ENCODE peak calls at places on chromosomes 7 and 10, in five cellular contexts. Z is GM06990, Q is heart right ventricle, R is WERI-Rb-1, A is activated B cell treated with CpG ODN at 0.5 μM for 24 hours. P is an unnamed sample.

GRCh38 chr7:11261470-11261869 is 287.8 kb downstream of the PHF14 start:
- DNase-seq in Z (no peak), Q (no peak), R (no peak), A (no peak), P (no peak)

GRCh38 chr7:151249034-151249731 is 689 bp upstream of the SMARCD3 start:
- DNase-seq in Z (no peak), Q (peak), R (peak), A (no peak), P (peak)

GRCh38 chr10:110455440-110455839 is 42.3 kb upstream of the DUSP5 start:
- DNase-seq in Z (no peak), Q (no peak), R (no peak), A (no peak), P (no peak)

GRCh38 chr10:100508691-100509150 is 10.9 kb downstream of the SEC31B start:
- DNase-seq in Z (no peak), Q (no peak), R (peak), A (no peak), P (no peak)

GRCh38 chr7:38796636-38797501 is 112.1 kb downstream of the VPS41 start:
- DNase-seq in Z (peak), Q (peak), R (peak), A (no peak), P (peak)

GRCh38 chr7:27187158-27187701 is 2.2 kb upstream of the HOXA11 start:
- DNase-seq in Z (no peak), Q (no peak), R (no peak), A (no peak), P (no peak)

GRCh38 chr7:33044986-33045385 is 17.6 kb downstream of the NT5C3A start:
- DNase-seq in Z (peak), Q (no peak), R (no peak), A (no peak), P (no peak)

GRCh38 chr10:24992512-24993133 is 23.3 kb downstream of the ENKUR start:
- DNase-seq in Z (no peak), Q (no peak), R (no peak), A (no peak), P (no peak)

GRCh38 chr10:44020322-44021111 is 364.4 kb downstream of the CXCL12 start:
- DNase-seq in Z (no peak), Q (no peak), R (no peak), A (no peak), P (no peak)

GRCh38 chr10:61836233-61836887 is 65.1 kb upstream of the ARID5B start:
- DNase-seq in Z (no peak), Q (no peak), R (no peak), A (no peak), P (no peak)

GRCh38 chr10:97452352-97452751 is 6.4 kb downstream of the ZDHHC16 start:
- DNase-seq in Z (no peak), Q (no peak), R (no peak), A (no peak), P (no peak)

GRCh38 chr7:28954446-28954845 is 3.7 kb downstream of the TRIL start:
- DNase-seq in Z (no peak), Q (no peak), R (no peak), A (no peak), P (no peak)

GRCh38 chr7:30914611-30915601 is 3.3 kb downstream of the AQP1 start:
- DNase-seq in Z (no peak), Q (no peak), R (no peak), A (no peak), P (no peak)

GRCh38 chr7:115676707-115677106 is 353.9 kb downstream of the TFEC start:
- DNase-seq in Z (no peak), Q (no peak), R (no peak), A (no peak), P (no peak)

GRCh38 chr7:46485481-46486065 is 564.5 kb upstream of the IGFBP3 start:
- DNase-seq in Z (no peak), Q (no peak), R (no peak), A (no peak), P (no peak)

GRCh38 chr7:87059525-87060287 is at the start of gene ELAPOR2:
- DNase-seq in Z (peak), Q (peak), R (peak), A (peak), P (peak)

GRCh38 chr10:47019546-47019945 is 108.3 kb downstream of the PTPN20 start:
- DNase-seq in Z (no peak), Q (no peak), R (no peak), A (no peak), P (no peak)

GRCh38 chr7:100486753-100487446 is 3.2 kb downstream of the NYAP1 start:
- DNase-seq in Z (no peak), Q (no peak), R (no peak), A (no peak), P (no peak)

DNA sequence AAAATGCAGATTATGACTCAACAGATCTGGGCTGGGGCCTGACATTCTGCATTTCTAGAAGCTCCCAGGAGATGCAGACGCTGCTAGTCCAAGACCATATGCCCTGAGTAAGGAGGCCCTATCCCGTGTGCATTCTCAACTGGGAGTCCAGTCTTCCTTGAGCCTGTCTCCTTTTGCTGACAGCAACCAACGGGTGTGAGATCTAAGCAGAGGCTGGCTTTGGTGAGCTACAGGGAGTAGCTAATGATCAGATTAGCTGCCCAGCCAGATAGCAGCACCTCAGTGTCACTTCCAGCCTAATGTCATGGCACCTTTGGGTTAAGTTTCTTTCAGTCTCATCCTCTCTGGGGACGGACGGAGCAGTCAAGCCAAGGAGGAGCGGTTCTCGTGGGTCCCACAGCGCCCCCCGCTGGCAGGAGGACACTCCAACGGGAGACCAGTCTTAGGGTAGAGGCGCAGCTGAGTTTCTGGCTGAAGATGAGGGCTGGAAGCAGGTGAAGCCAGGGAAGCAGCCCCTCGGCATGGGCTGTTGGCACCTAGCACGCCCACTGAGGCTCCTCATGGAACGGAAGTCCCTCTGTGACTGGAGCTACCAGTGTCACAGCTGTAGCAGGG is 154.0 kb downstream of the CCDC3 start:
- DNase-seq in Z (no peak), Q (no peak), R (peak), A (no peak), P (peak)
- TF ChIP-seq CTCF in Z (peak), Q (peak), R (peak), A (no peak), P (peak)

GRCh38 chr10:125296598-125296997 is 136.2 kb upstream of the CTBP2 start:
- DNase-seq in Z (no peak), Q (no peak), R (no peak), A (no peak), P (no peak)
- TF ChIP-seq CTCF in Z (no peak), Q (no peak), R (no peak), A (no peak), P (no peak)

GRCh38 chr7:79502151-79502550 is 48.7 kb upstream of the MAGI2 start:
- DNase-seq in Z (no peak), Q (no peak), R (no peak), A (no peak), P (no peak)
- TF ChIP-seq CTCF in Z (no peak), Q (no peak), R (no peak), A (no peak), P (no peak)

GRCh38 chr10:90458054-90458453 is 399.8 kb downstream of the HTR7 start:
- DNase-seq in Z (no peak), Q (no peak), R (no peak), A (no peak), P (no peak)

GRCh38 chr10:90458571-90458970 is 399.3 kb downstream of the HTR7 start:
- DNase-seq in Z (no peak), Q (no peak), R (no peak), A (no peak), P (no peak)

GRCh38 chr10:90461437-90462155 is 396.2 kb downstream of the HTR7 start:
- DNase-seq in Z (no peak), Q (no peak), R (no peak), A (no peak), P (no peak)

GRCh38 chr10:90462761-90463160 is 395.1 kb downstream of the HTR7 start:
- DNase-seq in Z (no peak), Q (no peak), R (no peak), A (no peak), P (no peak)
- TF ChIP-seq CTCF in Z (no peak), Q (no peak), R (no peak), A (no peak), P (no peak)

DNA sequence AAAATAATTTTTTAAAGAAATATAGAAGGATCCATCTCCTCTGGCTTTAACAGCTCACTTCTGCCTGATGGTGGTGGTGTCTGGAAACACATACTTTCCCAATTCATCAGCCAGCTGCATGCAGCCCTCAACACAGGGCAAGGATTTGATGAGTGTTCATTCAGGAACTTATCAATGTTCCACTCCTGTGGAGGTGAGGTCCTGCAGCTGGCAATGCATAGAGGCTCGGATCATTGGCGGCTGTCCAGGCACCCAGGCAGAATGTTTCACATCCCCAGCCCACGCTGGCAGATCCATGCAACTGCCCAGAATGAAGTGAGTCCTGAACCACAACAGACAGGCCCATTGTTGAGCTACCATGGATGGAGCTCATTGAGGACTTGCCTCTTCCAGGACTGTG is 55.2 kb upstream of the KCNMA1 start:
- DNase-seq in Z (no peak), Q (no peak), R (no peak), A (no peak), P (no peak)
- TF ChIP-seq CTCF in Z (no peak), Q (no peak), R (no peak), A (no peak), P (no peak)

GRCh38 chr10:82089327-82089726 is 214.3 kb downstream of the NRG3 start:
- DNase-seq in Z (no peak), Q (no peak), R (no peak), A (no peak), P (no peak)

GRCh38 chr10:82084496-82084895 is 209.5 kb downstream of the NRG3 start:
- DNase-seq in Z (no peak), Q (no peak), R (no peak), A (no peak), P (no peak)

GRCh38 chr10:82084904-82085303 is 209.9 kb downstream of the NRG3 start:
- DNase-seq in Z (no peak), Q (no peak), R (no peak), A (no peak), P (no peak)
- TF ChIP-seq CTCF in Z (no peak), Q (no peak), R (peak), A (no peak), P (no peak)

DNA sequence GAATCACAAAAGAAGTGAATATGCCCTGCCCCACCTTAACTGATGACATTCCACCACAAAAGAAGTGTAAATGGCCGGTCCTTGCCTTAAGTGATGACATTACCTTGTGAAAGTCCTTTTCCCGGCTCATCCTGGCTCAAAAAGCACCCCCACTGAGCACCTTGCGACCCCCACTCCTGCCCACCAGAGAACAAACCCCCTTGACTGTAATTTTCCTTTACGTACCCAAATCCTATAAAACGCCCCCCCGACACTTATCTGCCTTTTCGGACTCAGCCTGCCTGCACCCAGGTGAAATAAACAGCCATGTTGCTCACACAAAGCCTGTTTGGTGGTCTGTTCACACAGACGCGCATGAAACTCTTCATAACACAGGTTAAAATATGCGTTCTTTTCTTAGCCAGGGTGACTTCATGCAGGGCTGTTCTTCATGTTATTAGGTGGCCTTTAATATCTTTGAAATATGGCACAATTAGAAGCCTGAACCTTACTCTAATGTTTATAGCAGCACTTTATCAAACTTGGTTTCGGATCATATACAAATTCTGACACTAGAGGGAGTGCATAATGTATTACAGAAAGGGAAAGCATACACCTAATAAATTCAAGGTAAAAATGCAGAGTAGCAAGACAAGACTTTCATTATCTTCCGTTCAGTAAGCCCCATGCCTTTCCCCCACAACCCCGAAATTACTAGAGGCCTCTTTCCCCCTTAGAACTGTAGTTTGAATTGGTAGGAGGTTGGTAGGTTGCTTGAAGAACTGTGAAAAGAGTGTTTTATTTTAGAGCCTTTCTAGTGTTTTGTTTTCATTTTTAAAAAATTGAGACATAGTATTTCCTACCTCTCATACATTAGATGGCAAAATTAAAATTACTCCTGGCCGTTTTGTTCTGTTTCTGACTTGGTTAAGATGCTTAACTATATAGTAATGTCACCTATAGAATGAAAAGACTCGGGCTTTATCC is 117.9 kb downstream of the NPY start:
- DNase-seq in Z (no peak), Q (no peak), R (no peak), A (no peak), P (no peak)
- TF ChIP-seq CTCF in Z (peak), Q (peak), R (peak), A (no peak), P (peak)

GRCh38 chr7:127628445-127628844 is 10.5 kb upstream of the PAX4 start:
- DNase-seq in Z (no peak), Q (no peak), R (no peak), A (no peak), P (no peak)

GRCh38 chr7:127632276-127632910 is 14.5 kb upstream of the PAX4 start:
- DNase-seq in Z (no peak), Q (no peak), R (no peak), A (no peak), P (no peak)

DNA sequence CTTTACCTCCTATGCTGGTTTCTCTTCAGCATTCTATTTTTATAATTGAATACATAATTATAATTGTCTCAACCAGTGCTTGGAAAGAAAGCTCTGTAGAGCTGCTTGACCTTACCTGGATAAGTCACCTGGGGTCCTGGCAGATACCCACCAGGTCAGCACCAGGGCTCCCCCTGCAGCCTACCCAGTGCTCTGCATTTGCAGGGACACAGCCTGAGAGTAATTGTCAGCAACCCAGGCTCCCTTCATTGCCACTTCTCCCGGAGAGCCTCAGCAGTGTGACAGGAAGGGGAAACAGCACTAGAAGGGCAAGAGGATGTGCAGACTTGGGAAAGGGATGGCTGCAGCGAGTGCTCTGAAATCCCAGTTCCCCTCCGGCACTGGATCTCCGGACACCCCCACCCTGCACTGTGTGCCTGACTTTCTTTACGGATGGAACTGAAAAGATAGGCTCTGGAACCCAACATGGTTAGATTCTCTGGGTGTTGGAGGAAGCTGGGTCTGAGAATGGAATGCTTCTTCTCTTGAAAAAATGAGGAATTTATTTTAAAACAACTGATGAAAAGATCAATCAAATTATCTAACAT is 11.4 kb upstream of the PAX4 start:
- DNase-seq in Z (no peak), Q (no peak), R (peak), A (no peak), P (peak)
- TF ChIP-seq CTCF in Z (peak), Q (peak), R (peak), A (no peak), P (peak)

GRCh38 chr7:146768941-146769340 is 652.3 kb downstream of the CNTNAP2 start:
- DNase-seq in Z (no peak), Q (no peak), R (no peak), A (no peak), P (no peak)
- TF ChIP-seq CTCF in Z (no peak), Q (no peak), R (no peak), A (no peak), P (no peak)

P was measured in glutamatergic neuron.